ENCODE peak calls at places on chromosome 19, in seven cellular contexts. One of them, this sample, is unnamed. For H4K20me1, the result is how much of the 10 kb centered on the place peaks cover.

GRCh38 chr19:29858000-29858596 is 46.3 kb downstream of the CCNE1 start:
- DNase-seq in endothelial cell of umbilical vein: no peak
- DNase-seq in HCT116: no peak
- DNase-seq in SK-N-SH: peak
- DNase-seq in keratinocyte: no peak
- DNase-seq in mammary epithelial cell: no peak
- DNase-seq in fibroblast of lung: no peak
- DNase-seq in this sample: peak

GRCh38 chr19:46021531-46022041 is 1.3 kb downstream of the PGLYRP1 start:
- DNase-seq in endothelial cell of umbilical vein: no peak
- DNase-seq in HCT116: no peak
- DNase-seq in SK-N-SH: no peak
- DNase-seq in keratinocyte: no peak
- DNase-seq in mammary epithelial cell: peak
- DNase-seq in fibroblast of lung: no peak
- DNase-seq in this sample: no peak

GRCh38 chr19:8484331-8484894 is 18.0 kb downstream of the PRAM1 start:
- DNase-seq in endothelial cell of umbilical vein: no peak
- DNase-seq in HCT116: no peak
- DNase-seq in SK-N-SH: no peak
- DNase-seq in keratinocyte: no peak
- DNase-seq in mammary epithelial cell: no peak
- DNase-seq in fibroblast of lung: no peak
- DNase-seq in this sample: no peak

GRCh38 chr19:55175117-55175867 is 4.8 kb downstream of the SYT5 start:
- DNase-seq in endothelial cell of umbilical vein: no peak
- DNase-seq in HCT116: no peak
- DNase-seq in SK-N-SH: no peak
- DNase-seq in keratinocyte: no peak
- DNase-seq in mammary epithelial cell: no peak
- DNase-seq in fibroblast of lung: no peak
- DNase-seq in this sample: no peak

GRCh38 chr19:19463348-19464117 is 51.8 kb downstream of the TSSK6 start:
- DNase-seq in endothelial cell of umbilical vein: peak
- DNase-seq in HCT116: no peak
- DNase-seq in SK-N-SH: no peak
- DNase-seq in keratinocyte: no peak
- DNase-seq in mammary epithelial cell: no peak
- DNase-seq in fibroblast of lung: peak
- DNase-seq in this sample: no peak

GRCh38 chr19:18780631-18781030 is 10.5 kb downstream of the COMP start:
- DNase-seq in endothelial cell of umbilical vein: no peak
- DNase-seq in HCT116: no peak
- DNase-seq in SK-N-SH: no peak
- DNase-seq in keratinocyte: no peak
- DNase-seq in mammary epithelial cell: no peak
- DNase-seq in fibroblast of lung: no peak
- DNase-seq in this sample: peak

GRCh38 chr19:55643003-55643732 is at the start of gene ZNF581:
- DNase-seq in endothelial cell of umbilical vein: peak
- DNase-seq in HCT116: no peak
- DNase-seq in SK-N-SH: peak
- DNase-seq in keratinocyte: no peak
- DNase-seq in mammary epithelial cell: peak
- DNase-seq in fibroblast of lung: peak
- DNase-seq in this sample: peak

GRCh38 chr19:737591-738093 is 13.3 kb upstream of the MISP start:
- DNase-seq in endothelial cell of umbilical vein: peak
- DNase-seq in HCT116: no peak
- DNase-seq in SK-N-SH: peak
- DNase-seq in keratinocyte: no peak
- DNase-seq in mammary epithelial cell: no peak
- DNase-seq in fibroblast of lung: peak
- DNase-seq in this sample: peak

GRCh38 chr19:53394522-53394973 is 401 bp upstream of the ZNF765 start:
- DNase-seq in endothelial cell of umbilical vein: no peak
- DNase-seq in HCT116: no peak
- DNase-seq in SK-N-SH: peak
- DNase-seq in keratinocyte: no peak
- DNase-seq in mammary epithelial cell: no peak
- DNase-seq in fibroblast of lung: no peak
- DNase-seq in this sample: no peak

GRCh38 chr19:17687857-17688784 is at the start of gene UNC13A:
- DNase-seq in endothelial cell of umbilical vein: no peak
- DNase-seq in HCT116: no peak
- DNase-seq in SK-N-SH: peak
- DNase-seq in keratinocyte: no peak
- DNase-seq in mammary epithelial cell: peak
- DNase-seq in fibroblast of lung: peak
- DNase-seq in this sample: no peak

GRCh38 chr19:17933414-17934129 is 757 bp downstream of the CCDC124 start:
- DNase-seq in endothelial cell of umbilical vein: no peak
- DNase-seq in HCT116: no peak
- DNase-seq in SK-N-SH: no peak
- DNase-seq in keratinocyte: no peak
- DNase-seq in mammary epithelial cell: peak
- DNase-seq in fibroblast of lung: peak
- DNase-seq in this sample: no peak

GRCh38 chr19:1175020-1175419 is 952 bp upstream of the SBNO2 start:
- DNase-seq in endothelial cell of umbilical vein: no peak
- DNase-seq in HCT116: no peak
- DNase-seq in SK-N-SH: no peak
- DNase-seq in keratinocyte: no peak
- DNase-seq in mammary epithelial cell: no peak
- DNase-seq in fibroblast of lung: no peak
- DNase-seq in this sample: no peak

GRCh38 chr19:23415034-23415433 is 19.8 kb upstream of the ZNF91 start:
- DNase-seq in endothelial cell of umbilical vein: no peak
- DNase-seq in HCT116: no peak
- DNase-seq in SK-N-SH: no peak
- DNase-seq in keratinocyte: no peak
- DNase-seq in mammary epithelial cell: no peak
- DNase-seq in fibroblast of lung: no peak
- DNase-seq in this sample: no peak

GRCh38 chr19:7857727-7858701 is 16.2 kb downstream of the PRR36 start:
- DNase-seq in endothelial cell of umbilical vein: no peak
- DNase-seq in HCT116: no peak
- DNase-seq in SK-N-SH: no peak
- DNase-seq in keratinocyte: no peak
- DNase-seq in mammary epithelial cell: no peak
- DNase-seq in fibroblast of lung: no peak
- DNase-seq in this sample: peak

GRCh38 chr19:1860133-1860775 is 3.1 kb downstream of the KLF16 start:
- DNase-seq in endothelial cell of umbilical vein: no peak
- DNase-seq in HCT116: no peak
- DNase-seq in SK-N-SH: peak
- DNase-seq in keratinocyte: no peak
- DNase-seq in mammary epithelial cell: no peak
- DNase-seq in fibroblast of lung: peak
- DNase-seq in this sample: peak

GRCh38 chr19:34766386-34766785 is 6.6 kb downstream of the ZNF599 start:
- DNase-seq in endothelial cell of umbilical vein: no peak
- DNase-seq in HCT116: no peak
- DNase-seq in SK-N-SH: no peak
- DNase-seq in keratinocyte: no peak
- DNase-seq in mammary epithelial cell: no peak
- DNase-seq in fibroblast of lung: no peak
- DNase-seq in this sample: no peak

GRCh38 chr19:43555185-43555770 is 20.0 kb downstream of the XRCC1 start:
- DNase-seq in endothelial cell of umbilical vein: peak
- DNase-seq in HCT116: no peak
- DNase-seq in SK-N-SH: peak
- DNase-seq in keratinocyte: no peak
- DNase-seq in mammary epithelial cell: peak
- DNase-seq in fibroblast of lung: peak
- DNase-seq in this sample: peak

GRCh38 chr19:4760285-4760650 is 31.3 kb upstream of the FEM1A start:
- DNase-seq in endothelial cell of umbilical vein: no peak
- DNase-seq in HCT116: no peak
- DNase-seq in SK-N-SH: no peak
- DNase-seq in keratinocyte: no peak
- DNase-seq in mammary epithelial cell: no peak
- DNase-seq in fibroblast of lung: no peak
- DNase-seq in this sample: no peak

GRCh38 chr19:5719274-5719960 is 529 bp downstream of the LONP1 start:
- DNase-seq in endothelial cell of umbilical vein: peak
- DNase-seq in HCT116: no peak
- DNase-seq in SK-N-SH: no peak
- DNase-seq in keratinocyte: no peak
- DNase-seq in mammary epithelial cell: peak
- DNase-seq in fibroblast of lung: no peak
- DNase-seq in this sample: peak

GRCh38 chr19:18160792-18161690 is 8.1 kb downstream of the PIK3R2 start:
- DNase-seq in endothelial cell of umbilical vein: peak
- DNase-seq in HCT116: no peak
- DNase-seq in SK-N-SH: peak
- DNase-seq in keratinocyte: no peak
- DNase-seq in mammary epithelial cell: peak
- DNase-seq in fibroblast of lung: peak
- DNase-seq in this sample: peak

GRCh38 chr19:35879068-35879467 is 10.7 kb downstream of the APLP1 start:
- DNase-seq in endothelial cell of umbilical vein: no peak
- DNase-seq in HCT116: no peak
- DNase-seq in SK-N-SH: no peak
- DNase-seq in keratinocyte: no peak
- DNase-seq in mammary epithelial cell: no peak
- DNase-seq in fibroblast of lung: no peak
- DNase-seq in this sample: no peak

DNA sequence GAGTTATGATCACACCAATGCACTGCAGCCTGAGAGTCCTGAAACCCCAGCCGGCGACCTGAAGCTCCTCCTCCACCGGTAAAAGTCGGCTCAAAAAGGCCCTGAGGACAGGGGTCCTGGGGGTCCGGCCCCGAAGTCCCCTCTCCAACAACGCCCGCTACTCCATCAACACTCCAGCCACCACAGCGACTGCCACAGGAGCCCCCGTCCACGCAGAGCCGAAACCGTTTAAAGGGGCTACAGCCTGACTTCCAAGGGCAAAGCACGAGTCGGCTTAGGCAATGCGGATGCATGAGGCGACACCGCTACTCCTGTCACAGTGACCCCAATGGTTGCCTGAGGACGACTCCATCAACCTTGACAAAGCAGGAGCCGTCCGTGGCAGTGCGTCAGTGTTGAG is 22.9 kb upstream of the ZNF420 start:
- DNase-seq in endothelial cell of umbilical vein: no peak
- DNase-seq in HCT116: no peak
- DNase-seq in SK-N-SH: no peak
- DNase-seq in keratinocyte: no peak
- DNase-seq in mammary epithelial cell: no peak
- DNase-seq in fibroblast of lung: no peak
- DNase-seq in this sample: no peak
- H3K4me3 ChIP-seq in endothelial cell of umbilical vein: no peak
- H3K4me3 ChIP-seq in HCT116: no peak
- H3K4me3 ChIP-seq in SK-N-SH: no peak
- H3K4me3 ChIP-seq in keratinocyte: no peak
- H3K4me3 ChIP-seq in mammary epithelial cell: no peak
- H3K4me3 ChIP-seq in fibroblast of lung: no peak
- H3K4me3 ChIP-seq in this sample: no peak

GRCh38 chr19:47190167-47190727 is 40.8 kb downstream of the BBC3 start:
- DNase-seq in endothelial cell of umbilical vein: peak
- DNase-seq in HCT116: peak
- DNase-seq in SK-N-SH: peak
- DNase-seq in keratinocyte: no peak
- DNase-seq in mammary epithelial cell: peak
- DNase-seq in fibroblast of lung: peak
- DNase-seq in this sample: no peak
- H4K20me1 ChIP-seq in endothelial cell of umbilical vein: under half
- H4K20me1 ChIP-seq in HCT116: under half
- H4K20me1 ChIP-seq in SK-N-SH: under half
- H4K20me1 ChIP-seq in keratinocyte: under half
- H4K20me1 ChIP-seq in mammary epithelial cell: under half
- H4K20me1 ChIP-seq in fibroblast of lung: under half
- H4K20me1 ChIP-seq in this sample: under half

DNA sequence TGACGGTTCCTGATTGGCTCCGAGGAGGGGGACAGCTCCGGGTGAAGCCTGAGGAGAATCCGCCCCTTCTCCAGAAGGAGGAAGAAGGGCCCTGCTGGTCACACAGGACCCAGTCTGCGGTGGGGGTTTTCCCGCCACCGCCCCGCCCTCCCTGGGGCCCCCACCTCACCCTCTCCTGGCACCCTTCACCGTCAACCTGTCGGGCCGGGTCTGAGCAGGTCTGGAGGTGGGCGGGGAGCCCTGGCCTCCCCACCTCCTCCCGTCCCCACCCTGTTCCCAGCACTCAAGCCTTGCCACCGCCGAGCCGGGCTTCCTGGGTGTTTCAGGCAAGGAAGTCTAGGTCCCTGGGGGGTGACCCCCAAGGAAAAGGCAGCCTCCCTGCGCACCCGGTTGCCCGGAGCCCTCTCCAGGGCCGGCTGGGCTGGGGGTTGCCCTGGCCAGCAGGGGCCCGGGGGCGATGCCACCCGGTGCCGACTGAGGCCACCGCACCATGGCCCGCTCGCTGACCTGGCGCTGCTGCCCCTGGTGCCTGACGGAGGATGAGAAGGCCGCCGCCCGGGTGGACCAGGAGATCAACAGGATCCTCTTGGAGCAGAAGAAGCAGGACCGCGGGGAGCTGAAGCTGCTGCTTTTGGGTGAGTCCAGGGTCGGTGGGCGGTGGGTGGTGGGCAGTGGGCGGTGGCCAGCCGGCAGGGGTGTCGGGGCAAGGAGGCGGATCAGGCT is at the start of gene GNA15:
- DNase-seq in endothelial cell of umbilical vein: no peak
- DNase-seq in HCT116: no peak
- DNase-seq in SK-N-SH: no peak
- DNase-seq in keratinocyte: peak
- DNase-seq in mammary epithelial cell: peak
- DNase-seq in fibroblast of lung: no peak
- DNase-seq in this sample: no peak
- H3K27ac ChIP-seq in endothelial cell of umbilical vein: no peak
- H3K27ac ChIP-seq in HCT116: no peak
- H3K27ac ChIP-seq in SK-N-SH: no peak
- H3K27ac ChIP-seq in keratinocyte: peak
- H3K27ac ChIP-seq in mammary epithelial cell: peak
- H3K27ac ChIP-seq in fibroblast of lung: no peak
- H3K27ac ChIP-seq in this sample: no peak

GRCh38 chr19:51325161-51325979 is 13.9 kb downstream of the IGLON5 start:
- DNase-seq in endothelial cell of umbilical vein: no peak
- DNase-seq in HCT116: no peak
- DNase-seq in SK-N-SH: no peak
- DNase-seq in keratinocyte: no peak
- DNase-seq in mammary epithelial cell: no peak
- DNase-seq in fibroblast of lung: no peak
- DNase-seq in this sample: no peak

GRCh38 chr19:51326216-51327065 is 15.0 kb downstream of the IGLON5 start:
- DNase-seq in endothelial cell of umbilical vein: no peak
- DNase-seq in HCT116: no peak
- DNase-seq in SK-N-SH: no peak
- DNase-seq in keratinocyte: no peak
- DNase-seq in mammary epithelial cell: no peak
- DNase-seq in fibroblast of lung: no peak
- DNase-seq in this sample: no peak

GRCh38 chr19:51330366-51330765 is 11.6 kb downstream of the VSIG10L start:
- DNase-seq in endothelial cell of umbilical vein: no peak
- DNase-seq in HCT116: no peak
- DNase-seq in SK-N-SH: no peak
- DNase-seq in keratinocyte: no peak
- DNase-seq in mammary epithelial cell: no peak
- DNase-seq in fibroblast of lung: no peak
- DNase-seq in this sample: no peak

GRCh38 chr19:51329411-51329810 is 12.5 kb downstream of the VSIG10L start:
- DNase-seq in endothelial cell of umbilical vein: no peak
- DNase-seq in HCT116: no peak
- DNase-seq in SK-N-SH: no peak
- DNase-seq in keratinocyte: no peak
- DNase-seq in mammary epithelial cell: no peak
- DNase-seq in fibroblast of lung: no peak
- DNase-seq in this sample: no peak

GRCh38 chr19:51327066-51327985 is 14.6 kb downstream of the VSIG10L start:
- DNase-seq in endothelial cell of umbilical vein: peak
- DNase-seq in HCT116: no peak
- DNase-seq in SK-N-SH: no peak
- DNase-seq in keratinocyte: no peak
- DNase-seq in mammary epithelial cell: peak
- DNase-seq in fibroblast of lung: peak
- DNase-seq in this sample: no peak
- H3K4me3 ChIP-seq in endothelial cell of umbilical vein: peak
- H3K4me3 ChIP-seq in HCT116: peak
- H3K4me3 ChIP-seq in SK-N-SH: no peak
- H3K4me3 ChIP-seq in keratinocyte: peak
- H3K4me3 ChIP-seq in mammary epithelial cell: no peak
- H3K4me3 ChIP-seq in fibroblast of lung: no peak
- H3K4me3 ChIP-seq in this sample: no peak

This sample was measured in OCI-LY7.